ENCODE peak calls at places on chromosomes 4 and X, in four cellular contexts. A, C, B and S are unnamed samples.

GRCh38 chr4:11691236-11691635 is 262.5 kb upstream of the HS3ST1 start:
- DNase-seq in C (no peak), A (no peak), B (no peak), S (no peak)

GRCh38 chr4:84878090-84878489 is 88.4 kb downstream of the WDFY3 start:
- DNase-seq in C (no peak), B (no peak), A (no peak), S (no peak)

GRCh38 chr4:4888695-4889094 is 29.2 kb downstream of the MSX1 start:
- DNase-seq in B (no peak), C (no peak), A (peak; percentile 56), S (no peak)

GRCh38 chr4:38967260-38968095 is 64.7 kb downstream of the TMEM156 start:
- DNase-seq in C (no peak), B (no peak), A (no peak), S (no peak)

GRCh38 chrX:1305411-1305810 is 31.2 kb upstream of the IL3RA start:
- DNase-seq in A (no peak), B (no peak), C (no peak), S (no peak)

GRCh38 chr4:60463846-60464502 is 736.2 kb upstream of the ADGRL3 start:
- DNase-seq in C (no peak), A (peak; percentile 58), B (no peak), S (no peak)

GRCh38 chrX:138756234-138756633 is 44.7 kb upstream of the FGF13 start:
- DNase-seq in C (peak; percentile 51), B (peak; percentile 42), A (peak; percentile 85), S (no peak)

GRCh38 chr4:93791570-93792195 is 36.9 kb upstream of the ATOH1 start:
- DNase-seq in B (peak; percentile 71), C (peak; percentile 17), A (peak; percentile 82), S (no peak)

GRCh38 chr4:70630162-70630561 is 1.6 kb downstream of the ENAM start:
- DNase-seq in C (no peak), A (no peak), B (no peak), S (no peak)

GRCh38 chr4:121273191-121273590 is 107.6 kb downstream of the QRFPR start:
- DNase-seq in C (no peak), A (no peak), B (no peak), S (no peak)

GRCh38 chr4:7295917-7296660 is 103.8 kb downstream of the SORCS2 start:
- DNase-seq in A (peak; percentile 71), B (peak; percentile 53), C (peak; percentile 45), S (no peak)

GRCh38 chr4:162229670-162230069 is 65.9 kb upstream of the FSTL5 start:
- DNase-seq in C (no peak), A (no peak), B (no peak), S (no peak)

DNA sequence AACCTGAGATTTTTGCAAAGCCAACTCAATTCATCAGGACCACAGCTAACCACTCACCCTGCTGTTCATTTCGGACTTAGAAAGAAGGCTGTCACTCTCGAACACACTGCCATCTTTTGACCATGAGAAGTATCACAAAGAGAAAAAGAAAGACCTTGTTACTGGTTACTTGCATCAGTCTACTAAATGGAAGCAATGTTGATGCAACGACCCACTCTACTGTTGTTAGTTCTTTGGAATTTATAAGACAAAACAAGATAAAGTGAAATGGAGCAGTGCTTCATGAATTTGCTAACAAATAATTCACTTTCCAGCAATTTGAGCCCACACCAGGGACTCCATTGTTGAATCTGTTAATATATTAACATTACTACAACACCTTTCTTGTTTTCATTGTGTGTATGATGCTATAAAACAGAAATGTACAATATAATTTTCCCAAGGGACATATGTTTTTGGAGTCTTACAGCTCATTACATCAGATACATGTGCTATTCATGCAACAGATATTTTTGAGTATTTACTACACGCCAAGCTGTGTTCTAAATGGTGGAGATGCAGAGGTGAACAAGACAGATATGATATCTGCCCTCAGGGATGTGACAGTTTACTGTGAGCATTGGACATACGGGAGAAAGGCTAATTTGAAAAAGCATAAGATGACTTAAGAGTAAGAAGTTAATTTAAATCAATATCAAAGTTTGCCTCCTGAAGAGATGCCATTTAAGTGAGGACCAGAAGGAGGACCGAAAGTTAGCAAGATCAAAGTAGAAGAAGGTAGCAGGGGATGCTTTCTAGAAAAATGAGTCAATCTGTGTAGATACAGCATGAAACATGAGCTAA is 87.2 kb downstream of the AREG start:
- DNase-seq in C (no peak), A (peak; percentile 64), B (no peak), S (no peak)
- TF ChIP-seq CTCF in C (peak; percentile 34), A (peak; percentile 79), B (no peak), S (no peak)

GRCh38 chr4:168272488-168272887 is 46.1 kb downstream of the DDX60 start:
- DNase-seq in A (no peak), C (no peak), B (no peak), S (no peak)
- TF ChIP-seq CTCF in A (no peak), C (no peak), B (no peak), S (no peak)

GRCh38 chr4:126465341-126465740 is 1150.6 kb downstream of the FAT4 start:
- DNase-seq in B (no peak), C (no peak), A (no peak), S (no peak)
- TF ChIP-seq CTCF in B (no peak), C (no peak), A (no peak), S (no peak)

DNA sequence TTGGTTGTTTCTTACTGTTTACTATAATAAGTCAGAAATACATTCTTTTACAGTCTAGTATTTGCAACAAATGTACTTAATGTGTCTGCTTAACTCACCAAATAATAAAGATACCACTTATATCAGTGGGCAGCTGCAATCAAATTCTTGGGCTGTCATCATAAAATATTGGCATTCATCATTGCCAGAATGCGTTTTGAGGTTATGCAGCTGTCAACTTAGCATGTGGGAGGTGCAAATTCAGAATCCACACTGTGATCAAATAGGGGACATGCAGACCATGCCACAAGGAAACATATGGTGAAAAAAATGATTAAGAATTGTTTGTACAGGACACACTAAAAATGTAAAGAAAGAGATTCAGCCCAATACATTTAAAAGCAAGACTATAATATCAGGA is 86.5 kb downstream of the HCCS start:
- DNase-seq in B (no peak), A (no peak), C (no peak), S (no peak)
- TF ChIP-seq CTCF in B (no peak), A (no peak), C (no peak), S (no peak)

DNA sequence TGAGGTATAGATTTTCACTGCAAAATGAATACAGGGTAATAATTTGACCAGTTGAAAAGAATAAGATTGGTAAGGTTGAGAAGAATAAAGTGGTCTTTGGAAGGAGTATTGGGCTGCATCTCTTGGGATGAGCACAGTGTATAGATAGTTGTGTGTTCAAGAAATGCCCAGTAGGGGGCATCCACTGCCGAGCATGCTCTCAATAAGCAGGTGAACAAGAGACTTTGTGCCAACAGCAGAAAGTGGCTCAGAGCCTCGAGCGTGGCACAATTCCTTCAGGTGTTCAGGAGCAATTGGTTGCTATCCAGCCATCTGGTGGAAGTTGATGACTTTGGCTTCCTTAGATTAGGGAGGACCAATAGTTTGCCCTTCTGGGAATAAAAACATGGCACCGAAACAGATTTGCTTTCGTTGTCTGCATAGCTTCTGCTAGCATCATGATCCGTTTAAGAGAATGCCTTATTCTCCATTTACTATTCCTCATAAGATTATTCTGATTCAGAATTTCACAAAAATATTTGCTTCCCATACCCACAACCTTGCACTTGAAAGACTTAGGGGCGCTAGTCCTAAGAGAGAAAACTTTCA is 258.1 kb upstream of the NEIL3 start:
- DNase-seq in B (no peak), C (no peak), A (peak; percentile 76), S (no peak)
- TF ChIP-seq CTCF in B (peak; percentile 38), C (no peak), A (peak; percentile 84), S (peak; percentile 41)